ENCODE peak calls at places on chromosomes 1 and 21, in eight cellular contexts. O is NCI-H1436 treated with DMSO at 0.1 percent for 48 hours; N is NCI-H2081; E is aorta; P is coronary artery; X is stimulated activated CD8-positive, alpha-beta memory T cell treated with anti-CD3 and anti-CD28 coated beads, Interleukin-2, amount 100 ng/mL, for 48 hours; T is hypothalamus; C is fibroblast of mammary gland. K is an unnamed sample.

GRCh38 chr21:34307991-34308532 is 55.7 kb upstream of the KCNE2 start:
- DNase-seq in O (no peak), N (no peak), E (no peak), P (no peak), X (no peak), T (no peak), C (no peak), K (no peak)

GRCh38 chr1:238226805-238227204 is 336.1 kb upstream of the ZP4 start:
- DNase-seq in O (no peak), N (no peak), E (no peak), P (no peak), X (no peak), T (no peak), C (no peak), K (no peak)

GRCh38 chr1:48654606-48655210 is 122.0 kb downstream of the BEND5 start:
- DNase-seq in O (no peak), N (no peak), E (no peak), P (no peak), X (no peak), T (no peak), C (no peak), K (no peak)

GRCh38 chr1:30877205-30877912 is 31.2 kb downstream of the SDC3 start:
- DNase-seq in O (no peak), N (no peak), E (peak), P (no peak), X (no peak), T (peak), C (peak), K (peak)

GRCh38 chr1:193070942-193071341 is 11.5 kb downstream of the RO60 start:
- DNase-seq in O (no peak), N (peak), E (no peak), P (no peak), X (no peak), T (no peak), C (no peak), K (peak)

GRCh38 chr1:181919729-181919991 is 141.9 kb downstream of the ZNF648 start:
- DNase-seq in O (no peak), N (no peak), E (no peak), P (no peak), X (no peak), T (no peak), C (no peak), K (no peak)

GRCh38 chr1:111448482-111448917 is 556 bp downstream of the WDR77 start:
- DNase-seq in O (no peak), N (peak), E (no peak), P (peak), X (peak), T (no peak), C (peak), K (no peak)

GRCh38 chr21:31530918-31531705 is 128.4 kb upstream of the SOD1 start:
- DNase-seq in O (peak), N (peak), E (no peak), P (no peak), X (no peak), T (no peak), C (no peak), K (no peak)

GRCh38 chr1:70071597-70071996 is 133.8 kb downstream of the LRRC40 start:
- DNase-seq in O (no peak), N (peak), E (no peak), P (no peak), X (no peak), T (peak), C (peak), K (no peak)

GRCh38 chr1:81478217-81478616 is 322.5 kb upstream of the ADGRL2 start:
- DNase-seq in O (no peak), N (peak), E (no peak), P (no peak), X (no peak), T (peak), C (no peak), K (no peak)

GRCh38 chr1:38376577-38376976 is 330.0 kb upstream of the POU3F1 start:
- DNase-seq in O (no peak), N (no peak), E (no peak), P (no peak), X (no peak), T (no peak), C (no peak), K (no peak)

K was measured in erythroblast.